ENCODE peak calls at places on chromosomes 3 and 15, in seven cellular contexts. One of them, this sample, is unnamed.

GRCh38 chr15:28935316-28935715 is 49.5 kb downstream of the APBA2 start:
- DNase-seq in IMR-90: no peak
- DNase-seq in mesendoderm: peak
- DNase-seq in H9: peak
- DNase-seq in H1: peak
- DNase-seq in mesenchymal stem cell: peak
- DNase-seq in trophoblast cell: no peak
- DNase-seq in this sample: no peak

GRCh38 chr3:194251007-194251406 is 100.1 kb downstream of the CPN2 start:
- DNase-seq in IMR-90: no peak
- DNase-seq in mesendoderm: no peak
- DNase-seq in H9: no peak
- DNase-seq in H1: no peak
- DNase-seq in mesenchymal stem cell: no peak
- DNase-seq in trophoblast cell: no peak
- DNase-seq in this sample: no peak

GRCh38 chr3:189369636-189370035 is 197.9 kb downstream of the TPRG1 start:
- DNase-seq in IMR-90: no peak
- DNase-seq in mesendoderm: peak
- DNase-seq in H9: no peak
- DNase-seq in H1: no peak
- DNase-seq in mesenchymal stem cell: no peak
- DNase-seq in trophoblast cell: no peak
- DNase-seq in this sample: no peak

GRCh38 chr3:50130436-50130835 is 24.7 kb upstream of the SEMA3F start:
- DNase-seq in IMR-90: no peak
- DNase-seq in mesendoderm: no peak
- DNase-seq in H9: no peak
- DNase-seq in H1: no peak
- DNase-seq in mesenchymal stem cell: no peak
- DNase-seq in trophoblast cell: no peak
- DNase-seq in this sample: no peak

GRCh38 chr15:31236184-31237041 is 90.2 kb upstream of the KLF13 start:
- DNase-seq in IMR-90: peak
- DNase-seq in mesendoderm: peak
- DNase-seq in H9: no peak
- DNase-seq in H1: no peak
- DNase-seq in mesenchymal stem cell: peak
- DNase-seq in trophoblast cell: peak
- DNase-seq in this sample: no peak

GRCh38 chr3:170815340-170815739 is 54.7 kb downstream of the RPL22L1 start:
- DNase-seq in IMR-90: no peak
- DNase-seq in mesendoderm: peak
- DNase-seq in H9: peak
- DNase-seq in H1: peak
- DNase-seq in mesenchymal stem cell: no peak
- DNase-seq in trophoblast cell: no peak
- DNase-seq in this sample: no peak

GRCh38 chr15:48925714-48926223 is 38.0 kb downstream of the SHC4 start:
- DNase-seq in IMR-90: peak
- DNase-seq in mesendoderm: peak
- DNase-seq in H9: no peak
- DNase-seq in H1: no peak
- DNase-seq in mesenchymal stem cell: peak
- DNase-seq in trophoblast cell: no peak
- DNase-seq in this sample: no peak

GRCh38 chr3:141663993-141664392 is 74.1 kb upstream of the RNF7 start:
- DNase-seq in IMR-90: peak
- DNase-seq in mesendoderm: peak
- DNase-seq in H9: no peak
- DNase-seq in H1: no peak
- DNase-seq in mesenchymal stem cell: peak
- DNase-seq in trophoblast cell: no peak
- DNase-seq in this sample: no peak

GRCh38 chr15:48285329-48286214 is 45.7 kb upstream of the DUT start:
- DNase-seq in IMR-90: peak
- DNase-seq in mesendoderm: peak
- DNase-seq in H9: peak
- DNase-seq in H1: peak
- DNase-seq in mesenchymal stem cell: peak
- DNase-seq in trophoblast cell: peak
- DNase-seq in this sample: peak

GRCh38 chr3:158539414-158540014 is 31.5 kb upstream of the MLF1 start:
- DNase-seq in IMR-90: peak
- DNase-seq in mesendoderm: peak
- DNase-seq in H9: no peak
- DNase-seq in H1: no peak
- DNase-seq in mesenchymal stem cell: peak
- DNase-seq in trophoblast cell: peak
- DNase-seq in this sample: peak

GRCh38 chr3:30502051-30502741 is 104.2 kb upstream of the TGFBR2 start:
- DNase-seq in IMR-90: no peak
- DNase-seq in mesendoderm: no peak
- DNase-seq in H9: no peak
- DNase-seq in H1: no peak
- DNase-seq in mesenchymal stem cell: no peak
- DNase-seq in trophoblast cell: peak
- DNase-seq in this sample: no peak

GRCh38 chr3:30501526-30501925 is 104.9 kb upstream of the TGFBR2 start:
- DNase-seq in IMR-90: no peak
- DNase-seq in mesendoderm: no peak
- DNase-seq in H9: no peak
- DNase-seq in H1: no peak
- DNase-seq in mesenchymal stem cell: no peak
- DNase-seq in trophoblast cell: peak
- DNase-seq in this sample: no peak

GRCh38 chr3:30504939-30505338 is 101.5 kb upstream of the TGFBR2 start:
- DNase-seq in IMR-90: peak
- DNase-seq in mesendoderm: no peak
- DNase-seq in H9: no peak
- DNase-seq in H1: no peak
- DNase-seq in mesenchymal stem cell: no peak
- DNase-seq in trophoblast cell: peak
- DNase-seq in this sample: no peak

GRCh38 chr3:30502742-30503073 is 103.7 kb upstream of the TGFBR2 start:
- DNase-seq in IMR-90: peak
- DNase-seq in mesendoderm: no peak
- DNase-seq in H9: no peak
- DNase-seq in H1: no peak
- DNase-seq in mesenchymal stem cell: no peak
- DNase-seq in trophoblast cell: peak
- DNase-seq in this sample: no peak

DNA sequence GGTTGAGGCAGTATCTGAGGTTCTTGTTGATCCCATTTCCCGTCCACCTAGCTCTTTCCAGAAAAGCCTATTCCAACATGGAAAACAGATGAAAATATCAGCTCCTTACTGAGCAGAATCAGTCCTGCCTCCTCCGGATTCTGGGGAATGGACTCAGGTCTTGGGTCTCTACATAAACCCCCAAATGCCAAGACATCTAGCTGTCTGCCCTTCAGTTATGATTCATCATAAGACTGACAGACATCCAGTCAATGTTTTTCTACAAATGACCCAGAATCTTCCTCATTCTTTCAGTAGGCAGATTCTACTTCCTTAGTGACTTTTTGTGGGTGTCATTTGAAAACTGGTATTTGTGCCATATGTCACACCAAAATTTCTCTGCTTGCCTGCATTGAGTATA is 103.0 kb upstream of the TGFBR2 start:
- DNase-seq in IMR-90: no peak
- DNase-seq in mesendoderm: no peak
- DNase-seq in H9: no peak
- DNase-seq in H1: no peak
- DNase-seq in mesenchymal stem cell: no peak
- DNase-seq in trophoblast cell: no peak
- DNase-seq in this sample: no peak
- H3K9ac ChIP-seq in IMR-90: no peak
- H3K9ac ChIP-seq in mesendoderm: no peak
- H3K9ac ChIP-seq in H9: no peak
- H3K9ac ChIP-seq in H1: no peak
- H3K9ac ChIP-seq in mesenchymal stem cell: no peak
- H3K9ac ChIP-seq in trophoblast cell: no peak
- H3K9ac ChIP-seq in this sample: no peak

GRCh38 chr15:87902772-87903388 is 353.7 kb downstream of the NTRK3 start:
- DNase-seq in IMR-90: no peak
- DNase-seq in mesendoderm: no peak
- DNase-seq in H9: no peak
- DNase-seq in H1: no peak
- DNase-seq in mesenchymal stem cell: peak
- DNase-seq in trophoblast cell: peak
- DNase-seq in this sample: no peak

GRCh38 chr15:87906444-87906843 is 350.1 kb downstream of the NTRK3 start:
- DNase-seq in IMR-90: no peak
- DNase-seq in mesendoderm: no peak
- DNase-seq in H9: no peak
- DNase-seq in H1: no peak
- DNase-seq in mesenchymal stem cell: no peak
- DNase-seq in trophoblast cell: no peak
- DNase-seq in this sample: no peak

GRCh38 chr15:87907676-87908446 is 348.7 kb downstream of the NTRK3 start:
- DNase-seq in IMR-90: no peak
- DNase-seq in mesendoderm: no peak
- DNase-seq in H9: no peak
- DNase-seq in H1: no peak
- DNase-seq in mesenchymal stem cell: no peak
- DNase-seq in trophoblast cell: no peak
- DNase-seq in this sample: no peak
- H3K18ac ChIP-seq in IMR-90: no peak
- H3K18ac ChIP-seq in mesendoderm: no peak
- H3K18ac ChIP-seq in H9: no peak
- H3K18ac ChIP-seq in H1: no peak
- H3K18ac ChIP-seq in mesenchymal stem cell: no peak
- H3K18ac ChIP-seq in trophoblast cell: no peak
- H3K18ac ChIP-seq in this sample: no peak

GRCh38 chr3:161081675-161082462 is 23.3 kb downstream of the B3GALNT1 start:
- DNase-seq in IMR-90: no peak
- DNase-seq in mesendoderm: no peak
- DNase-seq in H9: no peak
- DNase-seq in H1: no peak
- DNase-seq in mesenchymal stem cell: peak
- DNase-seq in trophoblast cell: no peak
- DNase-seq in this sample: no peak
- H3K9ac ChIP-seq in IMR-90: no peak
- H3K9ac ChIP-seq in mesendoderm: no peak
- H3K9ac ChIP-seq in H9: no peak
- H3K9ac ChIP-seq in H1: no peak
- H3K9ac ChIP-seq in mesenchymal stem cell: no peak
- H3K9ac ChIP-seq in trophoblast cell: no peak
- H3K9ac ChIP-seq in this sample: no peak

GRCh38 chr3:125043599-125044151 is 12.1 kb downstream of the HEG1 start:
- DNase-seq in IMR-90: no peak
- DNase-seq in mesendoderm: no peak
- DNase-seq in H9: no peak
- DNase-seq in H1: no peak
- DNase-seq in mesenchymal stem cell: peak
- DNase-seq in trophoblast cell: no peak
- DNase-seq in this sample: no peak
- H3K18ac ChIP-seq in IMR-90: no peak
- H3K18ac ChIP-seq in mesendoderm: peak
- H3K18ac ChIP-seq in H9: no peak
- H3K18ac ChIP-seq in H1: no peak
- H3K18ac ChIP-seq in mesenchymal stem cell: peak
- H3K18ac ChIP-seq in trophoblast cell: peak
- H3K18ac ChIP-seq in this sample: peak

GRCh38 chr3:127067116-127067910 is 84.4 kb downstream of the PLXNA1 start:
- DNase-seq in IMR-90: no peak
- DNase-seq in mesendoderm: no peak
- DNase-seq in H9: no peak
- DNase-seq in H1: no peak
- DNase-seq in mesenchymal stem cell: no peak
- DNase-seq in trophoblast cell: no peak
- DNase-seq in this sample: no peak
- H3K9ac ChIP-seq in IMR-90: no peak
- H3K9ac ChIP-seq in mesendoderm: no peak
- H3K9ac ChIP-seq in H9: no peak
- H3K9ac ChIP-seq in H1: no peak
- H3K9ac ChIP-seq in mesenchymal stem cell: no peak
- H3K9ac ChIP-seq in trophoblast cell: no peak
- H3K9ac ChIP-seq in this sample: no peak

GRCh38 chr3:182583545-182583944 is 209.8 kb upstream of the ATP11B start:
- DNase-seq in IMR-90: no peak
- DNase-seq in mesendoderm: no peak
- DNase-seq in H9: no peak
- DNase-seq in H1: no peak
- DNase-seq in mesenchymal stem cell: no peak
- DNase-seq in trophoblast cell: no peak
- DNase-seq in this sample: no peak
- H3K18ac ChIP-seq in IMR-90: no peak
- H3K18ac ChIP-seq in mesendoderm: no peak
- H3K18ac ChIP-seq in H9: no peak
- H3K18ac ChIP-seq in H1: no peak
- H3K18ac ChIP-seq in mesenchymal stem cell: no peak
- H3K18ac ChIP-seq in trophoblast cell: no peak
- H3K18ac ChIP-seq in this sample: no peak

This sample was measured in neuronal stem cell.